ENCODE peak calls at places on chromosomes 6 and 20, in five cellular contexts. W, J, N, T and B are unnamed samples.
A peak's percentile ranks its signal among the peaks of the same experiment; 100 is the strongest.

GRCh38 chr6:34578445-34579262 is 22.5 kb upstream of the SPDEF start:
- DNase-seq in T (no peak), J (no peak), N (no peak), W (no peak), B (no peak)

GRCh38 chr6:35719830-35720733 is 16.8 kb upstream of the ARMC12 start:
- DNase-seq in J (no peak), W (peak; percentile 79), T (peak; percentile 69), N (peak; percentile 14), B (peak; percentile 54)

GRCh38 chr20:4617484-4617883 is 104.2 kb upstream of the PRND start:
- DNase-seq in W (no peak), N (no peak), J (no peak), T (no peak), B (no peak)

GRCh38 chr6:105458552-105458951 is 55.7 kb upstream of the PREP start:
- DNase-seq in N (no peak), T (no peak), W (no peak), J (no peak), B (no peak)

GRCh38 chr20:33370296-33370695 is 31.0 kb downstream of the CDK5RAP1 start:
- DNase-seq in N (no peak), T (no peak), J (no peak), W (no peak), B (no peak)

GRCh38 chr6:15512126-15512525 is 150.7 kb downstream of the DTNBP1 start:
- DNase-seq in N (no peak), J (no peak), T (no peak), W (no peak), B (no peak)

GRCh38 chr20:33251496-33251895 is 15.7 kb downstream of the BPIFA1 start:
- DNase-seq in N (no peak), W (no peak), T (no peak), J (no peak), B (no peak)

GRCh38 chr6:38477680-38478260 is 162.0 kb downstream of the BTBD9 start:
- DNase-seq in W (no peak), J (peak; percentile 14), N (no peak), T (no peak), B (peak; percentile 31)

GRCh38 chr20:47854687-47855212 is 69.5 kb upstream of the SULF2 start:
- DNase-seq in N (no peak), T (peak; percentile 72), W (peak; percentile 53), J (no peak), B (peak; percentile 82)

GRCh38 chr20:38581013-38581412 is at the start of gene ADIG:
- DNase-seq in W (no peak), N (no peak), T (no peak), J (no peak), B (no peak)

GRCh38 chr6:53436904-53437303 is 88.2 kb upstream of the ELOVL5 start:
- DNase-seq in N (no peak), T (no peak), W (peak; percentile 65), J (no peak), B (no peak)

GRCh38 chr6:106360989-106361430 is 493 bp downstream of the CRYBG1 start:
- DNase-seq in W (peak; percentile 0), J (peak; percentile 6), N (peak; percentile 15), T (peak; percentile 78), B (peak; percentile 55)

DNA sequence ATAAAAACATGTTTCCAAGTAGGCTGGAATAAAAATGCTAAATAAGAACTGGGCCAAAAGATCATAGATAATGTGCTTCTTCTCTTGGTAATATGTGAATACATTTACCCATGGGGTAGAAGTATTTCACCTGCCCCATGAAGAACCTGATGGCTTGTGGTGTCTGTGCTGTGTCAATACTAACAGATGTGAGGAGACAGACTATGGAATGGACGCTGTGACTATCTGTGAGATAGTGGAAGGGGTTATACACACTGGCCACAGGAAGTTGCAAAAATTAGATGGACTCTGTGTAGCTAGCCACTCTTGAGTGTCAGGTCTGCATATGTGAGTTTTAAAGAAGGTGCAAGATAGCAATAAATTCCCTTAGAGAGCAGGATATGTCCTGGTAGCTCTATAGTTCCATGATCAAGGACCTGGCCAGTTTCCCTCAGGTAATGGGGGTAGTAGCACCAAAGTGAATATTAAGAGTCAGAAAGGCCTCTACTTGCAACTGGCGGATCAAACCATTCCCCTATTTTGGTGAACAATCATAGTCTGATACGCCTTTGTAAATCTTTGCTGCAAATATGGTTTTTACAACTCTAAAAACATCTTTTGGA is 48.6 kb downstream of the NEDD9 start:
- DNase-seq in T (no peak), N (no peak), J (no peak), W (no peak), B (no peak)
- H2BK12ac ChIP-seq in T (no peak overlapping the region), N (no peak overlapping the region), J (no peak overlapping the region), W (no peak overlapping the region), B (no peak overlapping the region)

DNA sequence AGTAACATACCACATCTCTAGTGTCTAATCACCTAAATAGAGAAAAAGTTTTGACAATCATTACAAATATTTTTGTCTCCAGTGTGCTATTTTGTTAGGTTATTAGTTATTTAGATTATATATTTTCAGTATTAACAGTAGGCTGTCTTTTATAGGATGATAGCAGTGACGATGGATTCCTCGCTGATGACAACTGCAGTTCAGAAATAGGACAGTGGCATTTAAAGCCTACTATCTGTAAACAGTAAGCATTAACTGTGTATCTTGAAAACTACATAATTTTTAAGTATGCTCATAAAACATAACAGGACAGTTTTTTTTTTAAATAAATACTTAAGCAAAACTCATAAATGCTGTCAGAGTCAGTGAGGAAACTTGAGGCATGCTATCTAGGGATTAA is 37.9 kb upstream of the MYO6 start:
- DNase-seq in T (no peak), N (no peak), W (no peak), J (no peak), B (no peak)
- H2BK12ac ChIP-seq in T (no peak overlapping the region), N (no peak overlapping the region), W (no peak overlapping the region), J (no peak overlapping the region), B (no peak overlapping the region)

GRCh38 chr6:47033029-47033796 is 8.9 kb downstream of the ADGRF1 start:
- DNase-seq in T (no peak), J (no peak), N (no peak), W (no peak), B (no peak)

GRCh38 chr6:47034919-47035318 is 7.2 kb downstream of the ADGRF1 start:
- DNase-seq in J (no peak), T (no peak), W (peak; percentile 85), N (no peak), B (no peak)

GRCh38 chr6:47031656-47032055 is 10.5 kb downstream of the ADGRF1 start:
- DNase-seq in N (no peak), J (no peak), W (no peak), T (no peak), B (no peak)

GRCh38 chr6:47029865-47030561 is 12.1 kb downstream of the ADGRF1 start:
- DNase-seq in N (no peak), J (no peak), T (no peak), W (no peak), B (no peak)

DNA sequence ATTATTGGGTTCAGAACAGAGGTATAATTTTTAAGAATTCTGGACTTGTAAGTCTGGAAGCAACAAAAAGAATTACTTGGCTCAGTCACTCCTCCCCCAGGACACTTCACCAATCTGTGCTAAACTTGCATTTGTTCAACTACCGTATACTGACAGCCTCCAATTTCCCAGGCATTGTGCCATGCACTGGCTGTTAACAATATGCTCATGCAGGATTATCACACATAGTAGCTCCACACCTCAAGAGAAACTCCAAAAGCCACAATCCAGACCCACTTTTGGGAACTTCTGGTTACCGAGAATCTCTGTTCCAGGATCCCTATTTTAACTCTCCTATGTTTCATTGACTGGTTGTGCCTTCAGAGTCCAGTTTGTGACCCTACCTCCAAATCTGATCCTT is 7.7 kb downstream of the ADGRF1 start:
- DNase-seq in W (no peak), T (no peak), J (no peak), N (no peak), B (no peak)
- H2BK12ac ChIP-seq in W (peak overlapping the region; percentile 65), T (no peak overlapping the region), J (no peak overlapping the region), N (no peak overlapping the region), B (no peak overlapping the region)

DNA sequence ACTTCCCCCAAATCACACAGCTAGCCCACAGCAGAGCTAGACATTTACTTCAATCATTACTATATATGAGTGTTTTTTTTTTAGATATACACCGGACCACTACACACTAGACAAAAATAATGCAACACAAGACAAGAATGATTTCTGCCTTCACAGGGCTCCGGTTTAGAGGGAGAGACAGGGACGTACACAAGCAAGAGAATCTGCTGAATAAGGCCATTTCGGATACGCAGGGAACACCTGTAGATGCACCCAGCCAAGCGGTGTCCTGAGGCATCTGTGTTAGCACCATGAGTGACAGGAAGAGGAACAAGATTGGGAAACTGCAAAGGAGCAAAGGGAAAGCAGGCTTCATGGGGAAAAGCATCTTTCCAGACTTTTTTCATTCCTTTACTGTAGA is 45.7 kb downstream of the HS3ST5 start:
- DNase-seq in N (no peak), T (no peak), W (no peak), J (no peak), B (no peak)
- H2BK12ac ChIP-seq in N (no peak overlapping the region), T (no peak overlapping the region), W (no peak overlapping the region), J (no peak overlapping the region), B (no peak overlapping the region)

GRCh38 chr6:71309666-71310065 is 21.1 kb downstream of the OGFRL1 start:
- DNase-seq in W (no peak), T (no peak), J (no peak), N (no peak), B (no peak)

GRCh38 chr6:71310261-71310660 is 21.6 kb downstream of the OGFRL1 start:
- DNase-seq in W (no peak), J (no peak), T (no peak), N (no peak), B (no peak)

DNA sequence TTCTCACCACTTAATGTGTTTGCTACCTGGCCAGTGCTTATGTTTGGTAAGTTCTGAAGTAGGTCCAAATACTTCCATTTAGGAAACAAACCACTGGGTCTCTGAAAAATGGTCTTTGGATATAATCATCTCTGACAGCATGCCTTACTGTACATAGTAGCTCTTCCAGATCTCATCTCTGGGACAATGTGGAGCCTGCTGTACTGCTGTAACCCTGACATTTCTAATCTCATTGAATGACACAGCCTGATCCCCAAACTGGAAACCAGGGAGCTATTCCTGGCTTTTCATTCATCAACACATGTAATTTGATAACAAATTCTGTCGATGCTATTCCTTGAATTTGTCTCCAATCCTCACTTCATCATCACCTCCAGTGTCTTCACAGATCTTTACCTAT is 23.5 kb downstream of the OGFRL1 start:
- DNase-seq in J (no peak), N (no peak), W (no peak), T (no peak), B (no peak)
- H2BK12ac ChIP-seq in J (no peak overlapping the region), N (no peak overlapping the region), W (no peak overlapping the region), T (no peak overlapping the region), B (no peak overlapping the region)

GRCh38 chr20:20273281-20273680 is 94.6 kb upstream of the INSM1 start:
- DNase-seq in W (no peak), N (no peak), T (no peak), J (no peak), B (no peak)
- H2BK12ac ChIP-seq in W (no peak overlapping the region), N (no peak overlapping the region), T (no peak overlapping the region), J (no peak overlapping the region), B (no peak overlapping the region)

GRCh38 chr6:37160922-37161778 is 8.8 kb upstream of the PIM1 start:
- DNase-seq in N (no peak), J (no peak), W (peak; percentile 34), T (no peak), B (no peak)
- H2BK12ac ChIP-seq in N (no peak overlapping the region), J (no peak overlapping the region), W (no peak overlapping the region), T (no peak overlapping the region), B (no peak overlapping the region)